ENCODE peak calls at places on chromosome 13, in nine cellular contexts. A, O, X, K, F, E, J, Q and R are unnamed samples.

GRCh38 chr13:92989301-92989700 is 237.3 kb upstream of the GPC6 start:
- DNase-seq in A (no peak), O (no peak), X (no peak), K (no peak), F (no peak), E (no peak), J (no peak), Q (no peak), R (no peak)

GRCh38 chr13:36728006-36728405 is 54.2 kb downstream of the SERTM1 start:
- DNase-seq in A (no peak), O (no peak), X (no peak), K (no peak), F (no peak), E (no peak), J (no peak), Q (no peak), R (no peak)

GRCh38 chr13:47420568-47420967 is 523.7 kb upstream of the HTR2A start:
- DNase-seq in A (no peak), O (peak), X (no peak), K (no peak), F (no peak), E (no peak), J (peak), Q (peak), R (no peak)

GRCh38 chr13:92573467-92574057 is 653.0 kb upstream of the GPC6 start:
- DNase-seq in A (no peak), O (peak), X (no peak), K (peak), F (no peak), E (no peak), J (peak), Q (peak), R (peak)

GRCh38 chr13:109744512-109745051 is 41.8 kb downstream of the IRS2 start:
- DNase-seq in A (no peak), O (peak), X (peak), K (no peak), F (peak), E (peak), J (peak), Q (peak), R (peak)

GRCh38 chr13:28129911-28130693 is 8.2 kb upstream of the PAN3 start:
- DNase-seq in A (no peak), O (peak), X (no peak), K (no peak), F (no peak), E (no peak), J (no peak), Q (no peak), R (no peak)

GRCh38 chr13:45695198-45695730 is 6.9 kb upstream of the CBY2 start:
- DNase-seq in A (no peak), O (peak), X (no peak), K (no peak), F (no peak), E (no peak), J (no peak), Q (no peak), R (no peak)

GRCh38 chr13:109610517-109610916 is 175.9 kb downstream of the IRS2 start:
- DNase-seq in A (peak), O (peak), X (no peak), K (no peak), F (no peak), E (no peak), J (peak), Q (peak), R (peak)

GRCh38 chr13:27915301-27916207 is 4.2 kb upstream of the PDX1 start:
- DNase-seq in A (no peak), O (no peak), X (no peak), K (no peak), F (no peak), E (no peak), J (no peak), Q (no peak), R (no peak)

GRCh38 chr13:83184819-83185218 is 697.5 kb downstream of the SLITRK1 start:
- DNase-seq in A (no peak), O (peak), X (peak), K (no peak), F (no peak), E (no peak), J (no peak), Q (peak), R (peak)

GRCh38 chr13:75440100-75440499 is 41.9 kb downstream of the TBC1D4 start:
- DNase-seq in A (no peak), O (no peak), X (no peak), K (no peak), F (no peak), E (no peak), J (no peak), Q (no peak), R (no peak)

GRCh38 chr13:76825415-76825814 is 60.8 kb downstream of the KCTD12 start:
- DNase-seq in A (no peak), O (no peak), X (no peak), K (no peak), F (no peak), E (no peak), J (no peak), Q (no peak), R (no peak)

GRCh38 chr13:95834134-95834765 is 157.3 kb downstream of the DNAJC3 start:
- DNase-seq in A (peak), O (peak), X (peak), K (peak), F (peak), E (peak), J (peak), Q (peak), R (peak)

GRCh38 chr13:42549555-42549941 is 24.4 kb upstream of the TNFSF11 start:
- DNase-seq in A (no peak), O (no peak), X (no peak), K (no peak), F (no peak), E (no peak), J (no peak), Q (no peak), R (peak)

GRCh38 chr13:99345345-99345744 is 38.1 kb upstream of the GPR183 start:
- DNase-seq in A (no peak), O (no peak), X (no peak), K (no peak), F (no peak), E (no peak), J (no peak), Q (no peak), R (no peak)

GRCh38 chr13:112592647-112593046 is 4.7 kb upstream of the TUBGCP3 start:
- DNase-seq in A (no peak), O (no peak), X (no peak), K (no peak), F (no peak), E (no peak), J (no peak), Q (no peak), R (no peak)

GRCh38 chr13:98272549-98272948 is 95.5 kb upstream of the RNF113B start:
- DNase-seq in A (no peak), O (no peak), X (no peak), K (no peak), F (no peak), E (no peak), J (no peak), Q (no peak), R (no peak)

GRCh38 chr13:59425211-59425721 is 738.5 kb downstream of the DIAPH3 start:
- DNase-seq in A (no peak), O (peak), X (peak), K (no peak), F (no peak), E (no peak), J (peak), Q (peak), R (peak)

GRCh38 chr13:111397202-111397880 is 76.9 kb downstream of the TEX29 start:
- DNase-seq in A (no peak), O (no peak), X (no peak), K (no peak), F (no peak), E (no peak), J (no peak), Q (no peak), R (no peak)

GRCh38 chr13:48567521-48568331 is 34.8 kb upstream of the RCBTB2 start:
- DNase-seq in A (no peak), O (peak), X (peak), K (no peak), F (no peak), E (no peak), J (no peak), Q (peak), R (peak)

GRCh38 chr13:36282818-36283432 is 14.7 kb downstream of the CCDC169 start:
- DNase-seq in A (no peak), O (peak), X (no peak), K (no peak), F (no peak), E (no peak), J (peak), Q (peak), R (peak)